ENCODE peak calls at places on chromosomes 7 and 10, in eight cellular contexts. S is adrenal gland, W is A549, Q is fibroblast of lung, X is GM23338, M is Peyer's patch, P is hepatocyte, T is H1. Y is an unnamed sample. For H3K4me1, the result is how much of the 10 kb centered on the place peaks cover.

GRCh38 chr7:50262916-50263690 is 41.4 kb upstream of the IKZF1 start:
- DNase-seq in W (no peak), M (no peak), P (no peak), X (no peak), Q (no peak), S (no peak), T (no peak), Y (no peak)

GRCh38 chr10:30188101-30188500 is 128.7 kb upstream of the JCAD start:
- DNase-seq in S (no peak), M (no peak), P (no peak), Q (no peak), X (no peak), W (no peak), T (no peak), Y (no peak)

GRCh38 chr7:110983822-110984456 is 107.0 kb upstream of the LRRN3 start:
- DNase-seq in M (no peak), W (no peak), S (no peak), X (no peak), T (no peak), P (no peak), Q (no peak), Y (no peak)

GRCh38 chr10:3397231-3397630 is 224.6 kb upstream of the PITRM1 start:
- DNase-seq in T (no peak), X (no peak), W (peak), Q (no peak), P (no peak), S (no peak), M (no peak), Y (no peak)

GRCh38 chr10:31669367-31669766 is 259.3 kb downstream of the ARHGAP12 start:
- DNase-seq in M (no peak), P (no peak), T (no peak), X (no peak), Q (no peak), W (no peak), S (no peak), Y (no peak)

GRCh38 chr7:108911016-108911415 is 341.3 kb downstream of the DNAJB9 start:
- DNase-seq in X (no peak), P (no peak), T (no peak), Q (no peak), M (no peak), S (no peak), W (no peak), Y (no peak)

GRCh38 chr7:6106140-6106904 is 75.1 kb downstream of the ANKRD61 start:
- DNase-seq in M (peak), P (no peak), W (peak), S (no peak), X (peak), Q (peak), T (no peak), Y (no peak)

GRCh38 chr10:87656431-87657072 is 3.1 kb upstream of the PAPSS2 start:
- DNase-seq in W (peak), M (no peak), X (peak), T (no peak), S (no peak), P (peak), Q (peak), Y (no peak)

GRCh38 chr7:3461923-3462322 is 160.9 kb downstream of the SDK1 start:
- DNase-seq in Q (no peak), P (no peak), X (no peak), T (no peak), M (no peak), W (no peak), S (no peak), Y (no peak)

GRCh38 chr7:114969096-114969495 is 47.2 kb downstream of the MDFIC start:
- DNase-seq in M (no peak), X (no peak), W (no peak), S (no peak), Q (no peak), T (no peak), P (no peak), Y (no peak)

GRCh38 chr10:818010-818409 is 113.5 kb downstream of the LARP4B start:
- DNase-seq in W (no peak), P (no peak), M (no peak), T (no peak), Q (no peak), S (no peak), X (no peak), Y (no peak)

GRCh38 chr10:113527181-113527580 is 25.7 kb upstream of the HABP2 start:
- DNase-seq in T (no peak), X (no peak), S (no peak), P (no peak), M (no peak), W (no peak), Q (no peak), Y (no peak)

GRCh38 chr10:61899045-61899444 is 2.5 kb upstream of the ARID5B start:
- DNase-seq in T (no peak), Q (peak), W (no peak), S (no peak), X (no peak), P (no peak), M (no peak), Y (no peak)

GRCh38 chr7:30240401-30240800 is 44.0 kb upstream of the ZNRF2 start:
- DNase-seq in Q (no peak), P (no peak), W (no peak), S (no peak), T (no peak), M (no peak), X (no peak), Y (no peak)

GRCh38 chr10:13685885-13686284 is 99.1 kb downstream of the PRPF18 start:
- DNase-seq in W (no peak), P (no peak), Q (no peak), X (no peak), M (no peak), T (no peak), S (no peak), Y (no peak)

GRCh38 chr7:128166603-128167315 is 74.3 kb upstream of the LEP start:
- DNase-seq in Q (no peak), S (no peak), W (no peak), T (peak), X (peak), P (peak), M (no peak), Y (no peak)

GRCh38 chr10:132468651-132469050 is 68.9 kb upstream of the INPP5A start:
- DNase-seq in M (peak), P (no peak), Q (no peak), W (no peak), S (no peak), X (no peak), T (peak), Y (peak)

GRCh38 chr7:123208793-123209192 is 9.0 kb upstream of the SLC13A1 start:
- DNase-seq in W (peak), Q (peak), M (no peak), S (peak), T (no peak), X (peak), P (peak), Y (no peak)

GRCh38 chr7:24979470-24979862 is 512 bp downstream of the OSBPL3 start:
- DNase-seq in S (peak), M (peak), Q (peak), X (no peak), P (peak), T (peak), W (peak), Y (peak)

GRCh38 chr10:129335396-129335795 is 131.6 kb upstream of the MGMT start:
- DNase-seq in M (no peak), S (no peak), W (no peak), X (no peak), Q (no peak), P (no peak), T (no peak), Y (no peak)

GRCh38 chr10:97188234-97188847 is 2.6 kb upstream of the SLIT1 start:
- DNase-seq in S (no peak), Q (no peak), W (no peak), T (no peak), P (no peak), M (peak), X (no peak), Y (no peak)

GRCh38 chr10:124323145-124323725 is 95.5 kb downstream of the OAT start:
- DNase-seq in S (no peak), Q (peak), P (no peak), M (no peak), X (no peak), T (no peak), W (peak), Y (no peak)

GRCh38 chr10:77522268-77522809 is 115.3 kb downstream of the KCNMA1 start:
- DNase-seq in M (no peak), T (no peak), X (peak), Q (no peak), P (no peak), S (no peak), W (no peak), Y (no peak)

GRCh38 chr10:117805191-117805590 is 241.6 kb downstream of the RAB11FIP2 start:
- DNase-seq in S (no peak), X (no peak), P (no peak), Q (no peak), T (no peak), M (no peak), W (no peak), Y (no peak)

GRCh38 chr7:118109607-118110006 is 74.4 kb upstream of the LSM8 start:
- DNase-seq in X (no peak), M (no peak), T (no peak), W (peak), P (peak), S (no peak), Q (no peak), Y (no peak)

GRCh38 chr7:17463511-17464085 is 165.1 kb downstream of the AHR start:
- DNase-seq in S (no peak), W (no peak), M (no peak), T (no peak), P (no peak), X (no peak), Q (no peak), Y (no peak)

GRCh38 chr10:98276316-98276715 is 8.3 kb upstream of the LOXL4 start:
- DNase-seq in S (no peak), T (no peak), X (no peak), Q (no peak), M (no peak), W (no peak), P (no peak), Y (no peak)

GRCh38 chr10:79246606-79247275 is 100.5 kb upstream of the PPIF start:
- DNase-seq in M (no peak), X (no peak), Q (peak), T (no peak), P (no peak), S (peak), W (no peak), Y (peak)

GRCh38 chr10:124012066-124012465 is 81.3 kb downstream of the CHST15 start:
- DNase-seq in S (no peak), W (no peak), X (no peak), P (no peak), Q (no peak), M (no peak), T (no peak), Y (no peak)

GRCh38 chr7:100867040-100867795 is at the start of gene TRIP6:
- DNase-seq in S (peak), W (peak), Q (peak), T (peak), P (peak), M (peak), X (peak), Y (peak)

GRCh38 chr7:110084177-110084807 is 1006.6 kb upstream of the LRRN3 start:
- DNase-seq in P (peak), S (no peak), Q (peak), M (no peak), W (no peak), X (no peak), T (no peak), Y (no peak)

GRCh38 chr10:17214486-17214885 is 13.0 kb upstream of the TRDMT1 start:
- DNase-seq in P (no peak), X (no peak), S (no peak), Q (no peak), W (no peak), T (no peak), M (no peak), Y (no peak)

GRCh38 chr10:132164801-132165278 is 21.9 kb upstream of the DPYSL4 start:
- DNase-seq in M (peak), W (no peak), Q (no peak), X (peak), P (peak), T (no peak), S (no peak), Y (peak)

GRCh38 chr7:143891457-143891856 is 10.5 kb downstream of the TCAF1 start:
- DNase-seq in Q (no peak), S (no peak), W (no peak), P (no peak), M (no peak), T (no peak), X (no peak), Y (no peak)

GRCh38 chr7:143889068-143889467 is 12.9 kb downstream of the TCAF1 start:
- DNase-seq in W (no peak), M (no peak), T (no peak), P (no peak), X (no peak), S (no peak), Q (no peak), Y (no peak)

GRCh38 chr7:143890558-143890957 is 11.4 kb downstream of the TCAF1 start:
- DNase-seq in S (no peak), Q (no peak), P (no peak), M (no peak), T (no peak), X (no peak), W (no peak), Y (no peak)

GRCh38 chr7:143896667-143897066 is 5.3 kb downstream of the TCAF1 start:
- DNase-seq in S (no peak), W (no peak), M (no peak), Q (no peak), X (no peak), T (no peak), P (no peak), Y (no peak)

GRCh38 chr7:143892527-143893300 is 9.3 kb downstream of the TCAF1 start:
- DNase-seq in X (peak), S (no peak), T (no peak), M (no peak), P (no peak), Q (peak), W (peak), Y (no peak)
- TF ChIP-seq CTCF in X (peak), S (no peak), T (peak), M (peak), P (no peak), Q (no peak), W (no peak), Y (no peak)

GRCh38 chr10:35392482-35393230 is 56.3 kb downstream of the CCNY start:
- DNase-seq in P (no peak), T (no peak), X (no peak), W (no peak), M (no peak), Q (no peak), S (no peak), Y (no peak)
- H3K4me1 ChIP-seq in P (under half), T (under half), X (half or more), W (under half), M (under half), Q (under half), S (under half), Y (under half)

GRCh38 chr7:22854158-22855048 is 31.8 kb upstream of the TOMM7 start:
- DNase-seq in T (peak), X (peak), M (peak), Q (peak), P (peak), W (peak), S (peak), Y (peak)

GRCh38 chr7:22853138-22853537 is 30.5 kb upstream of the TOMM7 start:
- DNase-seq in M (no peak), S (no peak), Q (no peak), P (no peak), T (no peak), X (no peak), W (no peak), Y (no peak)

GRCh38 chr7:22851140-22851539 is 28.5 kb upstream of the TOMM7 start:
- DNase-seq in Q (no peak), P (no peak), X (no peak), T (no peak), W (no peak), S (no peak), M (no peak), Y (no peak)

GRCh38 chr7:22855049-22855392 is 32.4 kb upstream of the TOMM7 start:
- DNase-seq in W (no peak), P (no peak), T (no peak), M (no peak), Q (no peak), X (no peak), S (no peak), Y (no peak)

DNA sequence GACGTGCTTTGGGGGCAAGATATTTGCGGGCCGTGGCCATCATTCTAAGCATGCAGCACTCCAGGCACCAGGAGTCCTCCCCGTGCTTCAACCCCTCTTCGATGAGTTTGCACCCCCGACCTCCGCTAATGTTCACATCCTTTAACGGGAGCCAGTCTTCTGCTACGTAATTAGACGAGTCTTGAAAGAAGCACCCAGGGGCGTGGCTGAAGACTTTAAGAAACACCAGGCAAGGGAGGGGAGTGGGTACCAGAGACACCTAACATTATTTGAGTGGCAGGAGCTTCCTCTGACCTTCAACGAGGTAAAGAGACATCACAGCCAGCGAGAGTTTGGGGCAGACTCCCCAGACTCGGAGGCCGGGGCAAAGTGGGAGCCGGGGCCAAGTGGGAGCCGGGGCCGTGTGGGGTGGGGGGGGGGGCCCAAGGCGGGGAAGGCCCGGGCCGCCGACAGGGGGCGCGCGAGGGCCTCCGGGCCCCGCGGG is 31.1 kb upstream of the TOMM7 start:
- DNase-seq in M (no peak), X (peak), S (no peak), P (no peak), Q (no peak), T (no peak), W (peak), Y (no peak)
- TF ChIP-seq CTCF in M (no peak), X (peak), S (no peak), P (peak), Q (peak), T (no peak), W (peak), Y (no peak)

GRCh38 chr7:139718859-139719258 is 58.9 kb downstream of the HIPK2 start:
- DNase-seq in S (no peak), T (no peak), X (no peak), M (no peak), P (no peak), Q (no peak), W (no peak), Y (no peak)
- H3K4me1 ChIP-seq in S (half or more), T (under half), X (under half), M (under half), P (under half), Q (under half), W (under half), Y (half or more)

GRCh38 chr7:130037703-130038102 is 13.5 kb downstream of the ZC3HC1 start:
- DNase-seq in T (no peak), M (no peak), X (no peak), S (no peak), Q (peak), W (peak), P (peak), Y (no peak)
- TF ChIP-seq CTCF in T (no peak), M (peak), X (no peak), S (no peak), Q (peak), W (peak), P (peak), Y (no peak)